ENCODE peak calls at places on chromosomes 13 and 19, in eight cellular contexts. E is cardiac muscle cell, T is sigmoid colon, A is astrocyte, D is OCI-LY7, R is stomach, F is ovary, G is endodermal cell. C is an unnamed sample.

GRCh38 chr13:85528578-85529215 is 270.5 kb downstream of the SLITRK6 start:
- DNase-seq in T (no peak), D (no peak), G (no peak), A (peak; percentile 92), R (no peak), E (no peak), F (no peak), C (peak; percentile 59)

GRCh38 chr13:101520672-101521071 is 68.2 kb downstream of the ITGBL1 start:
- DNase-seq in D (no peak), E (no peak), A (peak; percentile 75), R (no peak), F (no peak), T (no peak), G (no peak), C (peak; percentile 81)

GRCh38 chr13:32206097-32206740 is 108.9 kb downstream of the ZAR1L start:
- DNase-seq in R (no peak), F (no peak), E (no peak), D (no peak), T (no peak), G (no peak), A (no peak), C (no peak)

GRCh38 chr19:56740478-56740877 is 68.9 kb upstream of the ZNF835 start:
- DNase-seq in T (no peak), R (no peak), E (no peak), A (no peak), D (no peak), G (no peak), F (no peak), C (no peak)

GRCh38 chr19:54137913-54138776 is 583 bp downstream of the CNOT3 start:
- DNase-seq in D (peak; percentile 28), T (no peak), E (peak; percentile 37), F (peak; percentile 67), R (no peak), A (no peak), G (peak; percentile 58), C (no peak)

GRCh38 chr19:49691243-49692101 is 556 bp downstream of the CPT1C start:
- DNase-seq in D (no peak), F (peak; percentile 81), R (no peak), G (peak; percentile 89), T (no peak), A (peak; percentile 49), E (peak; percentile 85), C (peak; percentile 61)

GRCh38 chr19:58203814-58204475 is 21.1 kb downstream of the ZNF274 start:
- DNase-seq in A (no peak), F (no peak), E (peak; percentile 5), R (no peak), T (no peak), G (no peak), D (no peak), C (no peak)

GRCh38 chr19:15532779-15533521 is 24.6 kb downstream of the CYP4F22 start:
- DNase-seq in A (no peak), R (no peak), F (no peak), E (no peak), D (no peak), G (no peak), T (no peak), C (no peak)

GRCh38 chr13:109243311-109243951 is 543.0 kb downstream of the IRS2 start:
- DNase-seq in D (no peak), G (peak; percentile 59), E (peak; percentile 53), A (peak; percentile 97), F (no peak), R (no peak), T (no peak), C (peak; percentile 88)

GRCh38 chr19:39506944-39507714 is 7.8 kb upstream of the SELENOV start:
- DNase-seq in D (peak; percentile 30), F (peak; percentile 65), R (no peak), T (no peak), A (peak; percentile 51), E (peak; percentile 88), G (peak; percentile 91), C (peak; percentile 41)

GRCh38 chr13:99468971-99469545 is 32.2 kb upstream of the TM9SF2 start:
- DNase-seq in D (no peak), E (no peak), A (no peak), F (no peak), G (peak; percentile 73), T (no peak), R (no peak), C (no peak)

GRCh38 chr13:30409911-30410704 is 12.2 kb upstream of the UBE2L5 start:
- DNase-seq in R (no peak), F (peak; percentile 44), E (no peak), G (no peak), D (no peak), A (peak; percentile 80), T (peak; percentile 83), C (peak; percentile 85)

GRCh38 chr19:50514346-50515167 is 844 bp upstream of the ASPDH start:
- DNase-seq in G (peak; percentile 46), R (no peak), T (peak; percentile 28), D (no peak), E (peak; percentile 28), A (no peak), F (peak; percentile 37), C (no peak)

GRCh38 chr13:65856464-65856863 is 1373.7 kb downstream of the PCDH9 start:
- DNase-seq in T (no peak), F (no peak), R (no peak), G (no peak), A (peak; percentile 48), D (no peak), E (no peak), C (peak; percentile 67)

GRCh38 chr19:42122691-42123607 is 9.3 kb downstream of the POU2F2 start:
- DNase-seq in E (no peak), G (no peak), A (no peak), D (peak; percentile 61), F (no peak), R (no peak), T (no peak), C (no peak)

GRCh38 chr13:33927315-33927714 is 109.4 kb downstream of the RFC3 start:
- DNase-seq in E (no peak), R (no peak), G (no peak), A (peak; percentile 60), T (peak; percentile 61), F (no peak), D (no peak), C (peak; percentile 14)

GRCh38 chr19:43463381-43464088 is 1.9 kb downstream of the LYPD3 start:
- DNase-seq in D (peak; percentile 95), E (peak; percentile 96), T (peak; percentile 98), A (peak; percentile 62), G (peak; percentile 100), F (peak; percentile 98), R (peak; percentile 99), C (peak; percentile 91)

GRCh38 chr19:456547-457110 is 4.2 kb downstream of the SHC2 start:
- DNase-seq in T (no peak), R (no peak), D (no peak), F (no peak), E (no peak), G (no peak), A (no peak), C (no peak)

DNA sequence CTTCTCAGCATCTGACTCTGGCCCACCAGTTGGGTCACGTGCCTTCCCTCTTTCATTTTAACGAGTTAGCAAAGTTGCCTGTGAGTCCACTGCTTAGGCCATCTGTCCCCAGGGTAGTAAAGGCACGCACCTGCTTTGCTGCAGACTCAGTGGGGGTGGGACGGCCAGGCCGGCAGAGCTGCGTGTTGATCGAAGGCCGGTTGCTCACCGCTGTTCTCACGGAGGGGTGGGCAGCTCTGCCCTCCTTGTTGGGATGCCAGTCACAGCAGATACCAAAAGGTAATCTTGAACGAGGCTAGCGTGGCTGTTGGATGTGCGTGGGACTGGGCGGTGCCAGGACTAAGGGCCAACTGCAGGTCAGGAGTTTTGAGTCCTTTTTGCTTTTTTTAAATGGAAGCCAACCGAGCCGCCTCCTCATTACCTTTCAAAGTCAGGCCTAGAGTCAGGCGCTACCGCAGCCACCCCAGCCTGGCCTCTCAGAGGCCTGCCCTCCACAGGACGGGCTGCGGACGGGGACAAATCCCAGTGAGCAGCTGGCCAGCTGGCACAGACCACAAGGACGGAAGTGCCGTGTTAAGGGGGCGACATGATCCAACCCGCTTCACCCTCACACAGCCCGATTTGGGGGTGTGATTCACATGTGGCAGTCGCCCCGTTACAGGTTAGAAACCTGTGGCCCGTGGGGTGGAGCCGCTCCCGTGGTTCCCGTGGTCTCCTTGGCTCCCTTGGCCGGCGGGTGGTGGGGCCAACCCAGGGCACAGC is 20.6 kb downstream of the ADPRHL1 start:
- DNase-seq in F (no peak), R (no peak), T (no peak), E (no peak), G (peak; percentile 35), D (peak; percentile 26), A (no peak), C (no peak)
- TF ChIP-seq CTCF in F (no peak), R (no peak), T (no peak), E (no peak), G (no peak), D (no peak), A (no peak), C (no peak)

DNA sequence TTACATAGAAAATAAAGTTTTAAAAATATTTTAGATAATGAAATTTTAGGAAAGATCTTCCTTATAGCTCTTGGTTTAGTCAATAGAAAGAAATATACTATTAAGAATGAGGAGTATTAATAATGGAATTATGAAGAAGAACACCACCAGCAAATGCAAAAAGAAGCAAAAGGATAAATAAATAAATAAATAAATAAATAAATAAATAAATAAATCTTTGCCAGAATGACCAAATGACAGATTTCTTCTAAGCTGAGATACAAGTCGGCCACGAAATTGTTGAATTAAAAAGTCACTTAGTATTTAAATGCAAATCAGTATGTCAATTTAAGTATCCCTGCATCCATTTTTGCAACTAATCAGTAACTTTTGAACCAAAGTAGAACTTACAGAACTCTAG is 95.9 kb downstream of the DACH1 start:
- DNase-seq in D (no peak), G (no peak), R (no peak), E (no peak), T (no peak), F (no peak), A (no peak), C (no peak)
- H3K36me3 ChIP-seq in D (no peaks in the 10 kb centered on the region), G (no peaks in the 10 kb centered on the region), R (no peaks in the 10 kb centered on the region), E (no peaks in the 10 kb centered on the region), T (no peaks in the 10 kb centered on the region), F (no peaks in the 10 kb centered on the region), A (no peaks in the 10 kb centered on the region), C (no peaks in the 10 kb centered on the region)

GRCh38 chr19:17118957-17119356 is 43.4 kb downstream of the MYO9B start:
- DNase-seq in E (no peak), D (no peak), G (no peak), T (no peak), F (no peak), A (no peak), R (no peak), C (no peak)
- H3K27ac ChIP-seq in E (no peak overlapping the region), D (no peak overlapping the region), G (no peak overlapping the region), T (no peak overlapping the region), F (no peak overlapping the region), A (no peak overlapping the region), R (no peak overlapping the region), C (no peak overlapping the region)

DNA sequence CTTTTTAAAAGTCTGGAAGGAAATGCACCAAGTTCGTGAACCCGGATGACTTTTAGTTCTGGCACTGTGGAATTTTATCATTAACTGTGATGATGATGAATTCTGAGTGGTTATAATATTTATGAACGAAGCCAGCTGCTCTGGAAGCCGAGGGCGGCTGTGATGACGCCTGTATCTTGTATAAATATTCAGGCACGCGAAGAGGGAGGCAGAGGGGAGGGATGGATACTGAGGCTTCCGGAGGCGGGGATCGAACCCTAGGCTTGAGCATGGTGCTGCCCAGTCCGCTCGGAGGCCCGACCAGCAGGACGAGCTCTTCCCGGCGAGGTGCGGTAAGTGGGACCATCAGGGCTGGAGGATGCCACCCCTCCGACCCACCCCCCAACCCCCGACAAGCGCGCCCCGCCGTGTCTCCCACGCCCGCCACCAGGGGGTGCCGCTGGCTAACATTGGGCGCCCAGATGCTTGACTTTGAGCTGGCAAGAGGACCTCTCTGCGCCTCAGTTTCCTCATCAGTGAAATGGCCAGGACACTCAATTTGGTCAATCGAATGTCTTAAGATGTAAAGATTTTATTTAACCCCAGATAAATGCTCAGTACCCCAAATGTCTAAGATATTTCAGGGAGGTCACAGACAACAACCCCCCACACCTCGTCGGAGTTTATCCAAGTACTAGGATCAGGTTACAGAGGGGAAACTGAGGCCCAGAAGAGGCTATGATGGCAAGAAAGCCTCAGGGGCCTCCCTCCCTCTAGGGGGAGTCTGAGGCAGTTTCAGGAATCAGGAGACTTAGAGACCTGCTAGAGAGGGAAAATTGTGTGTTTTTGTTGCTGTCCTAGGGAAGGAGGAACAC is 4.5 kb upstream of the RAB3A start:
- DNase-seq in F (peak; percentile 80), G (peak; percentile 87), E (no peak), T (peak; percentile 84), A (peak; percentile 55), R (no peak), D (peak; percentile 62), C (peak; percentile 90)
- TF ChIP-seq CTCF in F (peak; percentile 20), G (peak; percentile 80), E (peak; percentile 47), T (peak; percentile 76), A (no peak), R (no peak), D (peak; percentile 85), C (peak; percentile 66)